ENCODE peak calls at places on chromosome 19, in six cellular contexts. L is nucleus accumbens; D is stimulated activated CD4-positive, alpha-beta T cell treated with anti-CD3 and anti-CD28 coated beads, Interleukin-15, amount 100 ng/mL, for 1 hour; P is GM04504; X is memory B cell; T is NCI-H1930. N is an unnamed sample.

GRCh38 chr19:13428352-13428751 is 77.9 kb downstream of the CACNA1A start:
- DNase-seq in L (no peak), D (no peak), P (no peak), X (no peak), T (no peak), N (no peak)

GRCh38 chr19:14413355-14413754 is 5.8 kb downstream of the DDX39A start:
- DNase-seq in L (no peak), D (no peak), P (no peak), X (no peak), T (no peak), N (no peak)

GRCh38 chr19:13865578-13866462 is 11.1 kb upstream of the NANOS3 start:
- DNase-seq in L (no peak), D (no peak), P (no peak), X (no peak), T (no peak), N (no peak)

GRCh38 chr19:15640294-15640903 is at the start of gene CYP4F3:
- DNase-seq in L (no peak), D (no peak), P (no peak), X (no peak), T (no peak), N (no peak)

GRCh38 chr19:17268754-17269153 is 1.5 kb downstream of the BABAM1 start:
- DNase-seq in L (no peak), D (no peak), P (no peak), X (no peak), T (no peak), N (no peak)

GRCh38 chr19:55585658-55586339 is 5.2 kb upstream of the ZNF579 start:
- DNase-seq in L (peak; percentile 29), D (peak; percentile 53), P (no peak), X (no peak), T (no peak), N (peak; percentile 82)

GRCh38 chr19:11807099-11807380 is 7.0 kb upstream of the ZNF440 start:
- DNase-seq in L (no peak), D (no peak), P (no peak), X (no peak), T (no peak), N (no peak)

GRCh38 chr19:1181606-1182005 is 7.5 kb upstream of the SBNO2 start:
- DNase-seq in L (no peak), D (no peak), P (no peak), X (no peak), T (no peak), N (no peak)

GRCh38 chr19:35518313-35518712 is 4.9 kb upstream of the DMKN start:
- DNase-seq in L (no peak), D (no peak), P (peak; percentile 89), X (no peak), T (no peak), N (no peak)

GRCh38 chr19:46009530-46010510 is 13.0 kb downstream of the PGLYRP1 start:
- DNase-seq in L (peak; percentile 54), D (peak; percentile 54), P (no peak), X (peak; percentile 53), T (peak; percentile 65), N (peak; percentile 23)

GRCh38 chr19:23241433-23241832 is 8.8 kb downstream of the ZNF724 start:
- DNase-seq in L (no peak), D (no peak), P (no peak), X (no peak), T (no peak), N (no peak)

GRCh38 chr19:2867025-2867991 is at the start of gene ZNF556:
- DNase-seq in L (no peak), D (no peak), P (peak; percentile 81), X (no peak), T (no peak), N (no peak)

GRCh38 chr19:1076951-1077350 is 10.0 kb downstream of the ARHGAP45 start:
- DNase-seq in L (no peak), D (peak; percentile 84), P (no peak), X (peak; percentile 91), T (no peak), N (no peak)

GRCh38 chr19:7908078-7908699 is 4.5 kb downstream of the MAP2K7 start:
- DNase-seq in L (no peak), D (no peak), P (no peak), X (no peak), T (no peak), N (no peak)

GRCh38 chr19:47637550-47637949 is 28.6 kb downstream of the BICRA start:
- DNase-seq in L (no peak), D (no peak), P (no peak), X (no peak), T (no peak), N (no peak)

GRCh38 chr19:37654525-37654832 is 786 bp downstream of the ZFP30 start:
- DNase-seq in L (no peak), D (no peak), P (no peak), X (no peak), T (peak; percentile 58), N (peak; percentile 36)

GRCh38 chr19:17506745-17507144 is 4.7 kb upstream of the PGLS start:
- DNase-seq in L (no peak), D (no peak), P (no peak), X (no peak), T (no peak), N (no peak)

GRCh38 chr19:2475018-2475701 is 767 bp upstream of the GADD45B start:
- DNase-seq in L (no peak), D (peak; percentile 49), P (no peak), X (peak; percentile 50), T (no peak), N (no peak)

GRCh38 chr19:51994048-51994644 is 7.5 kb upstream of the ZNF350 start:
- DNase-seq in L (no peak), D (no peak), P (no peak), X (no peak), T (no peak), N (no peak)

GRCh38 chr19:44722131-44723121 is 23.5 kb downstream of the CEACAM16 start:
- DNase-seq in L (no peak), D (no peak), P (no peak), X (no peak), T (no peak), N (no peak)

GRCh38 chr19:54373781-54374266 is 9.1 kb upstream of the LAIR1 start:
- DNase-seq in L (no peak), D (no peak), P (no peak), X (no peak), T (no peak), N (no peak)

N was measured in NCI-H187 treated with DMSO at 0.1 percent for 48 hours.